ENCODE peak calls at places on chromosomes 5 and 9, in four cellular contexts. One of them, this sample, is unnamed.
A peak's percentile ranks its signal among the peaks of the same experiment; 100 is the strongest.

GRCh38 chr5:127472700-127473099 is 44.7 kb upstream of the PRRC1 start:
- DNase-seq in K562: no peak
- DNase-seq in GM12878: no peak
- DNase-seq in HepG2: no peak
- DNase-seq in this sample: no peak

GRCh38 chr9:98658965-98659364 is 49.8 kb downstream of the GABBR2 start:
- DNase-seq in GM12878: no peak
- DNase-seq in HepG2: no peak
- DNase-seq in K562: no peak
- DNase-seq in this sample: no peak

GRCh38 chr5:124986170-124986569 is 239.7 kb upstream of the ZNF608 start:
- DNase-seq in HepG2: no peak
- DNase-seq in GM12878: no peak
- DNase-seq in K562: no peak
- DNase-seq in this sample: no peak

GRCh38 chr9:136685792-136686533 is 1.3 kb downstream of the AGPAT2 start:
- DNase-seq in K562: peak; percentile 45
- DNase-seq in GM12878: no peak
- DNase-seq in HepG2: no peak
- DNase-seq in this sample: no peak

GRCh38 chr5:141529002-141529401 is 40.1 kb downstream of the PCDHGC5 start:
- DNase-seq in GM12878: no peak
- DNase-seq in K562: no peak
- DNase-seq in HepG2: no peak
- DNase-seq in this sample: no peak

GRCh38 chr5:158640581-158640980 is 459.1 kb downstream of the EBF1 start:
- DNase-seq in GM12878: no peak
- DNase-seq in K562: no peak
- DNase-seq in HepG2: no peak
- DNase-seq in this sample: no peak

GRCh38 chr9:16002816-16003215 is 450.0 kb downstream of the CCDC171 start:
- DNase-seq in HepG2: no peak
- DNase-seq in K562: no peak
- DNase-seq in GM12878: no peak
- DNase-seq in this sample: no peak

GRCh38 chr5:78562719-78563330 is 85.7 kb downstream of the LHFPL2 start:
- DNase-seq in GM12878: no peak
- DNase-seq in HepG2: no peak
- DNase-seq in K562: no peak
- DNase-seq in this sample: no peak

GRCh38 chr5:32435416-32435815 is 9.1 kb downstream of the ZFR start:
- DNase-seq in K562: no peak
- DNase-seq in GM12878: no peak
- DNase-seq in HepG2: no peak
- DNase-seq in this sample: no peak

GRCh38 chr5:94545870-94546625 is 72.4 kb downstream of the KIAA0825 start:
- DNase-seq in K562: no peak
- DNase-seq in HepG2: no peak
- DNase-seq in GM12878: no peak
- DNase-seq in this sample: no peak

GRCh38 chr5:140360681-140361479 is 886 bp downstream of the SLC4A9 start:
- DNase-seq in HepG2: no peak
- DNase-seq in GM12878: no peak
- DNase-seq in K562: no peak
- DNase-seq in this sample: no peak

GRCh38 chr9:130845901-130846381 is 10.9 kb downstream of the ABL1 start:
- DNase-seq in GM12878: no peak
- DNase-seq in K562: peak; percentile 98
- DNase-seq in HepG2: no peak
- DNase-seq in this sample: no peak

DNA sequence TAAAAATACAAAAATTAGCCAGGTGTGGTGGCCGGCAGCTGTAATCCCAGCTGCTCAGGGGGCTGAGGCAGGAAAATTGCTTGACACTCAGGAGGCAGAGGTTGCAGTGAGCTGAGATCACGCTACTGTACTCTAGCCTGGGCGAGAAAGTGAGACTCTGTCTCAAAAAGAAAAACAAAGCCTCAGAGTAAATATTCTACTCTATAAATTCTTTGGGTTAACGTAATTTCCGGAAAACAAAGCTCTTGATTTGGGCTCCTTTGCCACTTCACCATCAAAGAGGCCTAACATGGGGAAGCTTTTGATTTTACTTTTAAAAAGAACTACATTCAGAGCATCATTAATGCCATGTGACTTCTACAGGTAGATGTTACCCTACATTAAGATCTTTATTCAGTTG is 103.1 kb downstream of the SERINC5 start:
- DNase-seq in HepG2: no peak
- DNase-seq in K562: no peak
- DNase-seq in GM12878: no peak
- DNase-seq in this sample: no peak
- TF ChIP-seq SP1 in HepG2: no peak
- TF ChIP-seq SP1 in K562: no peak
- TF ChIP-seq SP1 in GM12878: no peak
- TF ChIP-seq SP1 in this sample: no peak

GRCh38 chr9:11038956-11039355 is 426.2 kb upstream of the PTPRD start:
- DNase-seq in GM12878: no peak
- DNase-seq in K562: no peak
- DNase-seq in HepG2: no peak
- DNase-seq in this sample: no peak
- TF ChIP-seq ETV6 in GM12878: no peak
- TF ChIP-seq ETV6 in K562: no peak
- TF ChIP-seq ETV6 in HepG2: no peak
- TF ChIP-seq ETV6 in this sample: no peak

GRCh38 chr9:80552931-80553330 is 981.2 kb downstream of the TLE4 start:
- DNase-seq in K562: no peak
- DNase-seq in GM12878: no peak
- DNase-seq in HepG2: no peak
- DNase-seq in this sample: no peak
- TF ChIP-seq SP1 in K562: no peak
- TF ChIP-seq SP1 in GM12878: no peak
- TF ChIP-seq SP1 in HepG2: no peak
- TF ChIP-seq SP1 in this sample: no peak

GRCh38 chr5:179879690-179880010 is 21.0 kb upstream of the MRNIP start:
- DNase-seq in GM12878: no peak
- DNase-seq in HepG2: no peak
- DNase-seq in K562: no peak
- DNase-seq in this sample: no peak

GRCh38 chr5:179879003-179879689 is 20.5 kb upstream of the MRNIP start:
- DNase-seq in GM12878: no peak
- DNase-seq in HepG2: no peak
- DNase-seq in K562: no peak
- DNase-seq in this sample: no peak

GRCh38 chr5:179880066-179880650 is 21.5 kb upstream of the MRNIP start:
- DNase-seq in GM12878: no peak
- DNase-seq in HepG2: no peak
- DNase-seq in K562: no peak
- DNase-seq in this sample: no peak

GRCh38 chr5:179882338-179882737 is 23.7 kb upstream of the MRNIP start:
- DNase-seq in HepG2: no peak
- DNase-seq in GM12878: no peak
- DNase-seq in K562: no peak
- DNase-seq in this sample: no peak

DNA sequence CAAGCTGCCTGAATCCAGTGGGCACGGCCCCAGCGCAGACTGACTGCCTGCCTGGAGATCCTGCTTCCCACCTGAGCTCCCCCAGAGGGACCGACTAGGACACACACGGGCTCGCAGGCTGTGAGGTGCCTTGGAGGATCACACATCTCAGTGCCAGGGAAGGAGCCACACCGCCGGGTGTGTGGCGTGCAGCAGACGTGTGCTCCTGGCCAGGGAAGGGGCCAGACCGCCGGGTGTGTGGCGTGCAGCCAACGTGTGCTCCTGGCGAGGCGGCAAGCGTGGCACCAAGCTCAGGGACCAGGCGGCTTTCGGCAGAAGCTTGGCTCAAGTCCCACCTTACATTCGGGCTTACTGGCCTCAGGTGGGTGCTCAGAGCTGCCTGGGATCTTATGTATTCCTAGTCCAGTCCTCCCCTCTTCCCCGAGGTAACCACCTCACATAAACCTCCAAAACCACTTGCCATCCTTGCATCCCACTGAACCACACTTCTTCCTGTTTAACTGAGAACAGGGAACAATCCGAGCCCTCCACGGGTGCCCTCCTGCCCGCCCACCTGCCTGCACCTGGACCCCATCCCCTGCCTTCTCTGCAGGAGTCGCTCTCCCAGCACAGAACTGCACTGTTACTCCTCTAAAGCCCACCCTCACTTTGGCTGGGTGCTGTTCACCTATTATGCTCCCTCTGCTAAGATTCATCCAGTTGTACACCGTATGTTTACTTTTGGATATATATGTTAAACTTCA is 22.4 kb upstream of the MRNIP start:
- DNase-seq in K562: no peak
- DNase-seq in HepG2: no peak
- DNase-seq in GM12878: no peak
- DNase-seq in this sample: no peak
- TF ChIP-seq ETV6 in K562: no peak
- TF ChIP-seq ETV6 in HepG2: no peak
- TF ChIP-seq ETV6 in GM12878: no peak
- TF ChIP-seq ETV6 in this sample: no peak

GRCh38 chr5:174235993-174236528 is 190.6 kb downstream of the NSG2 start:
- DNase-seq in HepG2: no peak
- DNase-seq in K562: no peak
- DNase-seq in GM12878: no peak
- DNase-seq in this sample: no peak
- TF ChIP-seq SP1 in HepG2: no peak
- TF ChIP-seq SP1 in K562: no peak
- TF ChIP-seq SP1 in GM12878: no peak
- TF ChIP-seq SP1 in this sample: no peak

This sample was measured in WTC11.